ENCODE peak calls at places on chromosomes 11 and 22, in nine cellular contexts. One of them, this sample, is unnamed. For H3K4me1 and H3K27me3, the result is how much of the 10 kb centered on the place peaks cover.

GRCh38 chr11:86196924-86197323 is 47.6 kb upstream of the EED start:
- DNase-seq in right atrium auricular region: no peak
- DNase-seq in PC-9: no peak
- DNase-seq in H9: no peak
- DNase-seq in heart left ventricle: no peak
- DNase-seq in MM.1S: no peak
- DNase-seq in pancreas: no peak
- DNase-seq in right lobe of liver: no peak
- DNase-seq in lung: no peak
- DNase-seq in this sample: no peak

GRCh38 chr22:28015056-28015445 is 96.0 kb upstream of the PITPNB start:
- DNase-seq in MM.1S: no peak
- DNase-seq in right atrium auricular region: no peak
- DNase-seq in lung: no peak
- DNase-seq in PC-9: no peak
- DNase-seq in heart left ventricle: peak
- DNase-seq in pancreas: peak
- DNase-seq in H9: no peak
- DNase-seq in right lobe of liver: no peak
- DNase-seq in this sample: peak

GRCh38 chr11:106457727-106458126 is 380.3 kb downstream of the AASDHPPT start:
- DNase-seq in H9: no peak
- DNase-seq in heart left ventricle: no peak
- DNase-seq in pancreas: no peak
- DNase-seq in lung: no peak
- DNase-seq in right atrium auricular region: no peak
- DNase-seq in MM.1S: no peak
- DNase-seq in PC-9: peak
- DNase-seq in right lobe of liver: no peak
- DNase-seq in this sample: no peak

GRCh38 chr11:66546966-66547661 is 411 bp downstream of the ACTN3 start:
- DNase-seq in right lobe of liver: no peak
- DNase-seq in PC-9: no peak
- DNase-seq in heart left ventricle: no peak
- DNase-seq in pancreas: no peak
- DNase-seq in lung: no peak
- DNase-seq in right atrium auricular region: no peak
- DNase-seq in H9: no peak
- DNase-seq in MM.1S: no peak
- DNase-seq in this sample: no peak

GRCh38 chr11:65095974-65096806 is at the start of gene VPS51:
- DNase-seq in pancreas: peak
- DNase-seq in heart left ventricle: peak
- DNase-seq in right lobe of liver: peak
- DNase-seq in right atrium auricular region: peak
- DNase-seq in lung: peak
- DNase-seq in PC-9: peak
- DNase-seq in MM.1S: peak
- DNase-seq in H9: peak
- DNase-seq in this sample: peak

GRCh38 chr11:104151404-104152204 is 12.3 kb downstream of the PDGFD start:
- DNase-seq in pancreas: no peak
- DNase-seq in right atrium auricular region: no peak
- DNase-seq in H9: no peak
- DNase-seq in lung: no peak
- DNase-seq in PC-9: no peak
- DNase-seq in MM.1S: peak
- DNase-seq in right lobe of liver: no peak
- DNase-seq in heart left ventricle: no peak
- DNase-seq in this sample: no peak

GRCh38 chr22:31022516-31022915 is 53.5 kb downstream of the TUG1 start:
- DNase-seq in pancreas: no peak
- DNase-seq in H9: no peak
- DNase-seq in right atrium auricular region: no peak
- DNase-seq in MM.1S: no peak
- DNase-seq in right lobe of liver: no peak
- DNase-seq in heart left ventricle: no peak
- DNase-seq in PC-9: no peak
- DNase-seq in lung: no peak
- DNase-seq in this sample: no peak

GRCh38 chr22:32699686-32700085 is 101.8 kb upstream of the TIMP3 start:
- DNase-seq in MM.1S: no peak
- DNase-seq in right atrium auricular region: no peak
- DNase-seq in H9: no peak
- DNase-seq in PC-9: peak
- DNase-seq in right lobe of liver: no peak
- DNase-seq in lung: no peak
- DNase-seq in pancreas: no peak
- DNase-seq in heart left ventricle: no peak
- DNase-seq in this sample: no peak

GRCh38 chr22:20418211-20418788 is 19.3 kb downstream of the SCARF2 start:
- DNase-seq in lung: peak
- DNase-seq in heart left ventricle: peak
- DNase-seq in H9: peak
- DNase-seq in PC-9: no peak
- DNase-seq in pancreas: peak
- DNase-seq in MM.1S: peak
- DNase-seq in right atrium auricular region: peak
- DNase-seq in right lobe of liver: peak
- DNase-seq in this sample: peak

GRCh38 chr11:128708660-128709059 is 14.8 kb downstream of the FLI1 start:
- DNase-seq in lung: no peak
- DNase-seq in right lobe of liver: peak
- DNase-seq in H9: no peak
- DNase-seq in MM.1S: no peak
- DNase-seq in PC-9: no peak
- DNase-seq in heart left ventricle: no peak
- DNase-seq in pancreas: no peak
- DNase-seq in right atrium auricular region: peak
- DNase-seq in this sample: no peak

GRCh38 chr11:3094223-3094824 is 37.1 kb upstream of the CARS1 start:
- DNase-seq in heart left ventricle: no peak
- DNase-seq in PC-9: no peak
- DNase-seq in pancreas: no peak
- DNase-seq in right lobe of liver: no peak
- DNase-seq in lung: no peak
- DNase-seq in MM.1S: no peak
- DNase-seq in H9: no peak
- DNase-seq in right atrium auricular region: no peak
- DNase-seq in this sample: no peak

GRCh38 chr11:31958086-31958735 is 132.7 kb upstream of the RCN1 start:
- DNase-seq in H9: peak
- DNase-seq in PC-9: peak
- DNase-seq in lung: peak
- DNase-seq in right lobe of liver: peak
- DNase-seq in pancreas: peak
- DNase-seq in heart left ventricle: peak
- DNase-seq in MM.1S: peak
- DNase-seq in right atrium auricular region: peak
- DNase-seq in this sample: peak

GRCh38 chr11:58254936-58255335 is 13.1 kb downstream of the OR10W1 start:
- DNase-seq in right lobe of liver: no peak
- DNase-seq in right atrium auricular region: no peak
- DNase-seq in H9: no peak
- DNase-seq in pancreas: no peak
- DNase-seq in PC-9: no peak
- DNase-seq in MM.1S: no peak
- DNase-seq in lung: no peak
- DNase-seq in heart left ventricle: no peak
- DNase-seq in this sample: no peak

GRCh38 chr11:59185412-59185811 is 13.5 kb downstream of the DTX4 start:
- DNase-seq in MM.1S: no peak
- DNase-seq in pancreas: no peak
- DNase-seq in right atrium auricular region: no peak
- DNase-seq in heart left ventricle: no peak
- DNase-seq in lung: no peak
- DNase-seq in right lobe of liver: no peak
- DNase-seq in H9: no peak
- DNase-seq in PC-9: peak
- DNase-seq in this sample: no peak

GRCh38 chr11:94151903-94152677 is 23.4 kb downstream of the PANX1 start:
- DNase-seq in heart left ventricle: peak
- DNase-seq in H9: peak
- DNase-seq in lung: no peak
- DNase-seq in right atrium auricular region: peak
- DNase-seq in MM.1S: no peak
- DNase-seq in right lobe of liver: no peak
- DNase-seq in PC-9: peak
- DNase-seq in pancreas: no peak
- DNase-seq in this sample: no peak
- H3K4me1 ChIP-seq in heart left ventricle: under half
- H3K4me1 ChIP-seq in H9: under half
- H3K4me1 ChIP-seq in lung: under half
- H3K4me1 ChIP-seq in right atrium auricular region: under half
- H3K4me1 ChIP-seq in MM.1S: under half
- H3K4me1 ChIP-seq in right lobe of liver: under half
- H3K4me1 ChIP-seq in PC-9: under half
- H3K4me1 ChIP-seq in pancreas: under half
- H3K4me1 ChIP-seq in this sample: half or more

GRCh38 chr22:37735054-37735453 is 38.2 kb downstream of the TRIOBP start:
- DNase-seq in heart left ventricle: peak
- DNase-seq in MM.1S: no peak
- DNase-seq in H9: peak
- DNase-seq in pancreas: peak
- DNase-seq in PC-9: peak
- DNase-seq in right lobe of liver: peak
- DNase-seq in right atrium auricular region: peak
- DNase-seq in lung: no peak
- DNase-seq in this sample: peak
- TF ChIP-seq CTCF in heart left ventricle: peak
- TF ChIP-seq CTCF in MM.1S: no peak
- TF ChIP-seq CTCF in H9: peak
- TF ChIP-seq CTCF in pancreas: peak
- TF ChIP-seq CTCF in PC-9: peak
- TF ChIP-seq CTCF in right lobe of liver: peak
- TF ChIP-seq CTCF in right atrium auricular region: peak
- TF ChIP-seq CTCF in lung: peak
- TF ChIP-seq CTCF in this sample: peak

GRCh38 chr11:8021920-8022319 is 34.8 kb downstream of the EIF3F start:
- DNase-seq in right atrium auricular region: peak
- DNase-seq in right lobe of liver: no peak
- DNase-seq in heart left ventricle: no peak
- DNase-seq in H9: no peak
- DNase-seq in pancreas: no peak
- DNase-seq in MM.1S: no peak
- DNase-seq in lung: no peak
- DNase-seq in PC-9: no peak
- DNase-seq in this sample: no peak

GRCh38 chr11:8017894-8018741 is 31.0 kb downstream of the EIF3F start:
- DNase-seq in H9: peak
- DNase-seq in PC-9: no peak
- DNase-seq in pancreas: no peak
- DNase-seq in heart left ventricle: no peak
- DNase-seq in lung: no peak
- DNase-seq in MM.1S: no peak
- DNase-seq in right atrium auricular region: no peak
- DNase-seq in right lobe of liver: no peak
- DNase-seq in this sample: no peak

GRCh38 chr11:8018742-8019631 is 31.9 kb downstream of the EIF3F start:
- DNase-seq in heart left ventricle: peak
- DNase-seq in right lobe of liver: no peak
- DNase-seq in PC-9: no peak
- DNase-seq in lung: no peak
- DNase-seq in MM.1S: peak
- DNase-seq in right atrium auricular region: peak
- DNase-seq in H9: peak
- DNase-seq in pancreas: peak
- DNase-seq in this sample: peak

GRCh38 chr11:8017071-8017470 is 29.9 kb downstream of the EIF3F start:
- DNase-seq in PC-9: no peak
- DNase-seq in right atrium auricular region: peak
- DNase-seq in H9: peak
- DNase-seq in heart left ventricle: no peak
- DNase-seq in MM.1S: no peak
- DNase-seq in pancreas: no peak
- DNase-seq in lung: no peak
- DNase-seq in right lobe of liver: no peak
- DNase-seq in this sample: no peak

GRCh38 chr11:8019671-8020597 is 32.8 kb downstream of the EIF3F start:
- DNase-seq in pancreas: peak
- DNase-seq in PC-9: no peak
- DNase-seq in H9: peak
- DNase-seq in right atrium auricular region: no peak
- DNase-seq in lung: no peak
- DNase-seq in heart left ventricle: peak
- DNase-seq in MM.1S: no peak
- DNase-seq in right lobe of liver: no peak
- DNase-seq in this sample: no peak
- H3K27me3 ChIP-seq in pancreas: under half
- H3K27me3 ChIP-seq in PC-9: under half
- H3K27me3 ChIP-seq in H9: under half
- H3K27me3 ChIP-seq in right atrium auricular region: under half
- H3K27me3 ChIP-seq in lung: under half
- H3K27me3 ChIP-seq in heart left ventricle: under half
- H3K27me3 ChIP-seq in MM.1S: under half
- H3K27me3 ChIP-seq in right lobe of liver: under half
- H3K27me3 ChIP-seq in this sample: under half

GRCh38 chr11:111942826-111943225 is 5.7 kb downstream of the DIXDC1 start:
- DNase-seq in lung: no peak
- DNase-seq in PC-9: no peak
- DNase-seq in heart left ventricle: no peak
- DNase-seq in right atrium auricular region: peak
- DNase-seq in pancreas: no peak
- DNase-seq in right lobe of liver: no peak
- DNase-seq in H9: no peak
- DNase-seq in MM.1S: no peak
- DNase-seq in this sample: no peak

GRCh38 chr11:111945198-111945597 is 8.1 kb downstream of the DIXDC1 start:
- DNase-seq in right lobe of liver: no peak
- DNase-seq in MM.1S: no peak
- DNase-seq in H9: no peak
- DNase-seq in lung: no peak
- DNase-seq in right atrium auricular region: peak
- DNase-seq in pancreas: no peak
- DNase-seq in PC-9: no peak
- DNase-seq in heart left ventricle: no peak
- DNase-seq in this sample: no peak

GRCh38 chr11:111946499-111946898 is 9.4 kb downstream of the DIXDC1 start:
- DNase-seq in right atrium auricular region: peak
- DNase-seq in H9: no peak
- DNase-seq in lung: no peak
- DNase-seq in heart left ventricle: no peak
- DNase-seq in pancreas: no peak
- DNase-seq in PC-9: no peak
- DNase-seq in right lobe of liver: no peak
- DNase-seq in MM.1S: no peak
- DNase-seq in this sample: no peak

GRCh38 chr11:111944139-111944538 is 7.0 kb downstream of the DIXDC1 start:
- DNase-seq in H9: no peak
- DNase-seq in pancreas: no peak
- DNase-seq in right atrium auricular region: peak
- DNase-seq in heart left ventricle: no peak
- DNase-seq in lung: no peak
- DNase-seq in right lobe of liver: no peak
- DNase-seq in MM.1S: peak
- DNase-seq in PC-9: peak
- DNase-seq in this sample: no peak

DNA sequence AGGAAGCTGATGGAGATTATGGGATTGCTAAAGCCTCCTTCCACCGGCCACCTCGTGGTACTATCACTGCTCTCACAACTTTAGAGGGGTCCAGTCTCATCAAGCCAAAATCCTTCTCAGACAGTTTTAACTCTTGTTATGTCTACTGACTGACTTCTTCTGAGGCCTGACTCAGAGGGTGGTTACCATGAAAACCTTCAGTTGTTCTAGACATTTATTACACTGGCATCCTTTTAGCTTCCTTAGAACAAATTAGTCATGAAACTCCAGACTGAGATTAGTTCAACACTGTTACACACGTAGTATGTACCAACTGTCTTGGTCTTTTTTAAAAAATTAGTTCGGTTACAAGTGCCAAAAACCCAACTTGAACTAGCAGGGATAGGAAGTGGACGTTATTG is 7.5 kb downstream of the DIXDC1 start:
- DNase-seq in heart left ventricle: no peak
- DNase-seq in H9: no peak
- DNase-seq in MM.1S: no peak
- DNase-seq in right lobe of liver: no peak
- DNase-seq in PC-9: peak
- DNase-seq in right atrium auricular region: peak
- DNase-seq in pancreas: no peak
- DNase-seq in lung: no peak
- DNase-seq in this sample: no peak
- H3K4me1 ChIP-seq in heart left ventricle: under half
- H3K4me1 ChIP-seq in H9: under half
- H3K4me1 ChIP-seq in MM.1S: under half
- H3K4me1 ChIP-seq in right lobe of liver: under half
- H3K4me1 ChIP-seq in PC-9: under half
- H3K4me1 ChIP-seq in right atrium auricular region: under half
- H3K4me1 ChIP-seq in pancreas: under half
- H3K4me1 ChIP-seq in lung: under half
- H3K4me1 ChIP-seq in this sample: half or more

This sample was measured in left ventricle myocardium inferior.